ENCODE peak calls at places on chromosomes 13 and 19, in seven cellular contexts. Y, F, C, D, J, U and X are unnamed samples.

GRCh38 chr19:29775575-29775900 is 36.3 kb upstream of the CCNE1 start:
- DNase-seq in D (no peak), J (no peak), F (no peak), C (no peak), U (no peak), Y (no peak), X (no peak)

GRCh38 chr13:113182046-113182445 is 23.6 kb downstream of the PROZ start:
- DNase-seq in J (no peak), F (no peak), Y (no peak), D (peak), C (no peak), U (no peak), X (no peak)

GRCh38 chr13:21043898-21044297 is 17.5 kb downstream of the LATS2 start:
- DNase-seq in U (no peak), J (no peak), Y (no peak), C (no peak), F (no peak), D (peak), X (no peak)

GRCh38 chr13:58999851-59000250 is 1163.9 kb downstream of the DIAPH3 start:
- DNase-seq in D (no peak), U (no peak), F (no peak), C (no peak), Y (no peak), J (no peak), X (no peak)

GRCh38 chr19:3366761-3367571 is 583 bp downstream of the NFIC start:
- DNase-seq in F (no peak), U (no peak), C (no peak), J (no peak), D (no peak), Y (peak), X (peak)

GRCh38 chr19:5907216-5907615 is 2.5 kb downstream of the VMAC start:
- DNase-seq in F (no peak), J (no peak), Y (no peak), U (no peak), D (no peak), C (no peak), X (no peak)

GRCh38 chr19:33467851-33468250 is 53.7 kb downstream of the PEPD start:
- DNase-seq in J (no peak), C (no peak), U (no peak), F (no peak), D (no peak), Y (no peak), X (no peak)

GRCh38 chr13:78826312-78826711 is 167.4 kb upstream of the OBI1 start:
- DNase-seq in U (no peak), J (no peak), Y (peak), D (no peak), F (no peak), C (no peak), X (no peak)

GRCh38 chr19:55857974-55858373 is 21.6 kb downstream of the NLRP4 start:
- DNase-seq in U (no peak), C (no peak), J (no peak), Y (no peak), F (no peak), D (no peak), X (no peak)

GRCh38 chr19:10625762-10626138 is 397 bp downstream of the SLC44A2 start:
- DNase-seq in D (no peak), C (no peak), J (no peak), Y (no peak), F (no peak), U (no peak), X (no peak)

GRCh38 chr13:44649118-44649455 is 73.0 kb upstream of the TSC22D1 start:
- DNase-seq in Y (no peak), J (no peak), U (no peak), D (no peak), F (peak), C (no peak), X (no peak)

GRCh38 chr19:15431396-15432017 is 12.7 kb upstream of the AKAP8L start:
- DNase-seq in J (no peak), U (no peak), Y (no peak), D (no peak), C (no peak), F (no peak), X (no peak)